ENCODE peak calls at places on chromosome 9, in ten cellular contexts. One of them, this sample, is unnamed.

GRCh38 chr9:5500441-5501235 is 9.7 kb upstream of the PDCD1LG2 start:
- DNase-seq in uterus: no peak
- DNase-seq in naive thymus-derived CD8-positive, alpha-beta T cell: no peak
- DNase-seq in BE2C: peak; percentile 47
- DNase-seq in tibial artery: no peak
- DNase-seq in adipocyte: no peak
- DNase-seq in neuronal stem cell: no peak
- DNase-seq in HTR-8/SVneo: no peak
- DNase-seq in posterior cingulate gyrus: no peak
- DNase-seq in erythroblast: peak; percentile 77
- DNase-seq in this sample: no peak

GRCh38 chr9:129936222-129936621 is 101.0 kb downstream of the USP20 start:
- DNase-seq in naive thymus-derived CD8-positive, alpha-beta T cell: no peak
- DNase-seq in neuronal stem cell: no peak
- DNase-seq in posterior cingulate gyrus: no peak
- DNase-seq in HTR-8/SVneo: no peak
- DNase-seq in adipocyte: no peak
- DNase-seq in uterus: no peak
- DNase-seq in BE2C: peak; percentile 61
- DNase-seq in tibial artery: no peak
- DNase-seq in erythroblast: no peak
- DNase-seq in this sample: peak; percentile 91

GRCh38 chr9:94945191-94946144 is 219.0 kb downstream of the AOPEP start:
- DNase-seq in BE2C: peak; percentile 62
- DNase-seq in erythroblast: no peak
- DNase-seq in posterior cingulate gyrus: peak; percentile 93
- DNase-seq in tibial artery: peak; percentile 67
- DNase-seq in naive thymus-derived CD8-positive, alpha-beta T cell: no peak
- DNase-seq in adipocyte: peak; percentile 89
- DNase-seq in uterus: peak; percentile 84
- DNase-seq in neuronal stem cell: no peak
- DNase-seq in HTR-8/SVneo: no peak
- DNase-seq in this sample: peak; percentile 67

GRCh38 chr9:124242331-124243194 is 15.2 kb upstream of the NEK6 start:
- DNase-seq in BE2C: no peak
- DNase-seq in adipocyte: peak; percentile 21
- DNase-seq in tibial artery: peak; percentile 38
- DNase-seq in uterus: peak; percentile 45
- DNase-seq in HTR-8/SVneo: no peak
- DNase-seq in erythroblast: no peak
- DNase-seq in posterior cingulate gyrus: no peak
- DNase-seq in neuronal stem cell: peak; percentile 63
- DNase-seq in naive thymus-derived CD8-positive, alpha-beta T cell: no peak
- DNase-seq in this sample: no peak

GRCh38 chr9:33165263-33166151 is 1.6 kb downstream of the B4GALT1 start:
- DNase-seq in naive thymus-derived CD8-positive, alpha-beta T cell: no peak
- DNase-seq in neuronal stem cell: no peak
- DNase-seq in erythroblast: peak; percentile 92
- DNase-seq in posterior cingulate gyrus: no peak
- DNase-seq in uterus: peak; percentile 57
- DNase-seq in HTR-8/SVneo: no peak
- DNase-seq in BE2C: no peak
- DNase-seq in adipocyte: peak; percentile 91
- DNase-seq in tibial artery: peak; percentile 83
- DNase-seq in this sample: no peak

GRCh38 chr9:12204512-12204911 is 488.7 kb upstream of the TYRP1 start:
- DNase-seq in erythroblast: no peak
- DNase-seq in tibial artery: no peak
- DNase-seq in HTR-8/SVneo: no peak
- DNase-seq in uterus: no peak
- DNase-seq in neuronal stem cell: no peak
- DNase-seq in naive thymus-derived CD8-positive, alpha-beta T cell: no peak
- DNase-seq in adipocyte: no peak
- DNase-seq in posterior cingulate gyrus: no peak
- DNase-seq in BE2C: no peak
- DNase-seq in this sample: no peak

GRCh38 chr9:129580211-129580915 is 40.5 kb downstream of the C9orf50 start:
- DNase-seq in adipocyte: no peak
- DNase-seq in erythroblast: no peak
- DNase-seq in naive thymus-derived CD8-positive, alpha-beta T cell: no peak
- DNase-seq in tibial artery: no peak
- DNase-seq in uterus: no peak
- DNase-seq in HTR-8/SVneo: no peak
- DNase-seq in BE2C: no peak
- DNase-seq in posterior cingulate gyrus: no peak
- DNase-seq in neuronal stem cell: no peak
- DNase-seq in this sample: no peak

GRCh38 chr9:113623851-113624485 is 160.4 kb downstream of the RGS3 start:
- DNase-seq in BE2C: no peak
- DNase-seq in naive thymus-derived CD8-positive, alpha-beta T cell: no peak
- DNase-seq in erythroblast: no peak
- DNase-seq in neuronal stem cell: no peak
- DNase-seq in tibial artery: no peak
- DNase-seq in uterus: no peak
- DNase-seq in posterior cingulate gyrus: no peak
- DNase-seq in adipocyte: no peak
- DNase-seq in HTR-8/SVneo: no peak
- DNase-seq in this sample: no peak

GRCh38 chr9:112605518-112605917 is 112.4 kb downstream of the INIP start:
- DNase-seq in uterus: no peak
- DNase-seq in erythroblast: no peak
- DNase-seq in HTR-8/SVneo: no peak
- DNase-seq in posterior cingulate gyrus: no peak
- DNase-seq in neuronal stem cell: no peak
- DNase-seq in adipocyte: no peak
- DNase-seq in naive thymus-derived CD8-positive, alpha-beta T cell: no peak
- DNase-seq in BE2C: no peak
- DNase-seq in tibial artery: no peak
- DNase-seq in this sample: no peak

GRCh38 chr9:130530932-130531331 is 48.4 kb upstream of the FUBP3 start:
- DNase-seq in naive thymus-derived CD8-positive, alpha-beta T cell: no peak
- DNase-seq in BE2C: no peak
- DNase-seq in adipocyte: peak; percentile 58
- DNase-seq in posterior cingulate gyrus: no peak
- DNase-seq in erythroblast: no peak
- DNase-seq in uterus: no peak
- DNase-seq in neuronal stem cell: no peak
- DNase-seq in tibial artery: no peak
- DNase-seq in HTR-8/SVneo: peak; percentile 60
- DNase-seq in this sample: no peak

GRCh38 chr9:35910613-35911488 is 1.6 kb downstream of the SPAAR start:
- DNase-seq in erythroblast: peak; percentile 54
- DNase-seq in BE2C: peak; percentile 48
- DNase-seq in posterior cingulate gyrus: no peak
- DNase-seq in naive thymus-derived CD8-positive, alpha-beta T cell: peak; percentile 32
- DNase-seq in adipocyte: peak; percentile 57
- DNase-seq in HTR-8/SVneo: peak; percentile 61
- DNase-seq in tibial artery: no peak
- DNase-seq in uterus: no peak
- DNase-seq in neuronal stem cell: no peak
- DNase-seq in this sample: no peak

GRCh38 chr9:126625329-126626116 is 11.8 kb downstream of the LMX1B start:
- DNase-seq in posterior cingulate gyrus: no peak
- DNase-seq in neuronal stem cell: no peak
- DNase-seq in HTR-8/SVneo: no peak
- DNase-seq in erythroblast: no peak
- DNase-seq in uterus: no peak
- DNase-seq in tibial artery: no peak
- DNase-seq in BE2C: no peak
- DNase-seq in adipocyte: no peak
- DNase-seq in naive thymus-derived CD8-positive, alpha-beta T cell: no peak
- DNase-seq in this sample: no peak